ENCODE peak calls at places on chromosomes 16 and 17, in six cellular contexts. One of them, this sample, is unnamed.

GRCh38 chr16:11836653-11837244 is 14.6 kb downstream of the RSL1D1 start:
- DNase-seq in fibroblast of lung: peak; percentile 94
- DNase-seq in NB4: no peak
- DNase-seq in lower lobe of right lung: no peak
- DNase-seq in AG09309: peak; percentile 60
- DNase-seq in tibial nerve: no peak
- DNase-seq in this sample: no peak

GRCh38 chr17:32876414-32877163 is at the start of gene MYO1D:
- DNase-seq in fibroblast of lung: no peak
- DNase-seq in NB4: no peak
- DNase-seq in lower lobe of right lung: peak; percentile 83
- DNase-seq in AG09309: no peak
- DNase-seq in tibial nerve: no peak
- DNase-seq in this sample: peak; percentile 84

GRCh38 chr17:61411114-61411943 is 11.7 kb downstream of the TBX2 start:
- DNase-seq in fibroblast of lung: peak; percentile 77
- DNase-seq in NB4: peak; percentile 55
- DNase-seq in lower lobe of right lung: peak; percentile 74
- DNase-seq in AG09309: no peak
- DNase-seq in tibial nerve: no peak
- DNase-seq in this sample: peak; percentile 41

GRCh38 chr17:59406278-59406677 is 74.8 kb downstream of the YPEL2 start:
- DNase-seq in fibroblast of lung: no peak
- DNase-seq in NB4: no peak
- DNase-seq in lower lobe of right lung: no peak
- DNase-seq in AG09309: no peak
- DNase-seq in tibial nerve: no peak
- DNase-seq in this sample: no peak

GRCh38 chr16:46765050-46765449 is 16.9 kb upstream of the MYLK3 start:
- DNase-seq in fibroblast of lung: peak; percentile 91
- DNase-seq in NB4: peak; percentile 65
- DNase-seq in lower lobe of right lung: no peak
- DNase-seq in AG09309: peak; percentile 20
- DNase-seq in tibial nerve: no peak
- DNase-seq in this sample: no peak

GRCh38 chr16:5064915-5065314 is 841 bp downstream of the C16orf89 start:
- DNase-seq in fibroblast of lung: no peak
- DNase-seq in NB4: no peak
- DNase-seq in lower lobe of right lung: peak; percentile 82
- DNase-seq in AG09309: no peak
- DNase-seq in tibial nerve: no peak
- DNase-seq in this sample: no peak

GRCh38 chr17:58527949-58528348 is 13.5 kb upstream of the MTMR4 start:
- DNase-seq in fibroblast of lung: peak; percentile 82
- DNase-seq in NB4: no peak
- DNase-seq in lower lobe of right lung: no peak
- DNase-seq in AG09309: no peak
- DNase-seq in tibial nerve: no peak
- DNase-seq in this sample: no peak

GRCh38 chr17:9522074-9522473 is 53.5 kb downstream of the STX8 start:
- DNase-seq in fibroblast of lung: peak; percentile 53
- DNase-seq in NB4: peak; percentile 42
- DNase-seq in lower lobe of right lung: no peak
- DNase-seq in AG09309: no peak
- DNase-seq in tibial nerve: no peak
- DNase-seq in this sample: peak; percentile 12

GRCh38 chr17:28737770-28738679 is 5.8 kb upstream of the TRAF4 start:
- DNase-seq in fibroblast of lung: no peak
- DNase-seq in NB4: no peak
- DNase-seq in lower lobe of right lung: peak; percentile 43
- DNase-seq in AG09309: no peak
- DNase-seq in tibial nerve: no peak
- DNase-seq in this sample: no peak

GRCh38 chr17:76353004-76353598 is 615 bp downstream of the PRPSAP1 start:
- DNase-seq in fibroblast of lung: no peak
- DNase-seq in NB4: no peak
- DNase-seq in lower lobe of right lung: peak; percentile 58
- DNase-seq in AG09309: no peak
- DNase-seq in tibial nerve: no peak
- DNase-seq in this sample: peak; percentile 28

GRCh38 chr16:19502395-19503131 is 19.3 kb downstream of the GDE1 start:
- DNase-seq in fibroblast of lung: peak; percentile 61
- DNase-seq in NB4: peak; percentile 79
- DNase-seq in lower lobe of right lung: peak; percentile 69
- DNase-seq in AG09309: no peak
- DNase-seq in tibial nerve: peak; percentile 44
- DNase-seq in this sample: peak; percentile 83

GRCh38 chr16:20383106-20384029 is 21.2 kb downstream of the PDILT start:
- DNase-seq in fibroblast of lung: peak; percentile 34
- DNase-seq in NB4: peak; percentile 68
- DNase-seq in lower lobe of right lung: no peak
- DNase-seq in AG09309: peak; percentile 17
- DNase-seq in tibial nerve: no peak
- DNase-seq in this sample: peak; percentile 65

GRCh38 chr17:57107498-57108101 is 22.6 kb downstream of the AKAP1 start:
- DNase-seq in fibroblast of lung: peak; percentile 61
- DNase-seq in NB4: peak; percentile 57
- DNase-seq in lower lobe of right lung: peak; percentile 77
- DNase-seq in AG09309: no peak
- DNase-seq in tibial nerve: no peak
- DNase-seq in this sample: no peak

GRCh38 chr17:27651411-27652345 is 20.7 kb downstream of the LGALS9 start:
- DNase-seq in fibroblast of lung: no peak
- DNase-seq in NB4: peak; percentile 61
- DNase-seq in lower lobe of right lung: peak; percentile 71
- DNase-seq in AG09309: no peak
- DNase-seq in tibial nerve: peak; percentile 57
- DNase-seq in this sample: peak; percentile 84

GRCh38 chr17:12549499-12549901 is 116.2 kb upstream of the MYOCD start:
- DNase-seq in fibroblast of lung: peak; percentile 30
- DNase-seq in NB4: no peak
- DNase-seq in lower lobe of right lung: no peak
- DNase-seq in AG09309: no peak
- DNase-seq in tibial nerve: no peak
- DNase-seq in this sample: no peak

GRCh38 chr17:61400058-61400785 is 579 bp downstream of the TBX2 start:
- DNase-seq in fibroblast of lung: peak; percentile 59
- DNase-seq in NB4: no peak
- DNase-seq in lower lobe of right lung: peak; percentile 53
- DNase-seq in AG09309: no peak
- DNase-seq in tibial nerve: no peak
- DNase-seq in this sample: no peak

GRCh38 chr16:5234295-5235050 is 136.9 kb upstream of the EEF2KMT start:
- DNase-seq in fibroblast of lung: no peak
- DNase-seq in NB4: no peak
- DNase-seq in lower lobe of right lung: no peak
- DNase-seq in AG09309: no peak
- DNase-seq in tibial nerve: no peak
- DNase-seq in this sample: no peak

GRCh38 chr16:28136751-28137434 is 73.4 kb upstream of the GSG1L start:
- DNase-seq in fibroblast of lung: no peak
- DNase-seq in NB4: no peak
- DNase-seq in lower lobe of right lung: no peak
- DNase-seq in AG09309: no peak
- DNase-seq in tibial nerve: no peak
- DNase-seq in this sample: peak; percentile 49

GRCh38 chr17:49996495-49997255 is 1.7 kb upstream of the DLX3 start:
- DNase-seq in fibroblast of lung: no peak
- DNase-seq in NB4: peak; percentile 59
- DNase-seq in lower lobe of right lung: peak; percentile 77
- DNase-seq in AG09309: no peak
- DNase-seq in tibial nerve: no peak
- DNase-seq in this sample: peak; percentile 62

GRCh38 chr16:35690413-35690812 is 2231.0 kb downstream of the TP53TG3F start:
- DNase-seq in fibroblast of lung: no peak
- DNase-seq in NB4: no peak
- DNase-seq in lower lobe of right lung: no peak
- DNase-seq in AG09309: no peak
- DNase-seq in tibial nerve: no peak
- DNase-seq in this sample: no peak

GRCh38 chr17:78390241-78391050 is 12.0 kb downstream of the PGS1 start:
- DNase-seq in fibroblast of lung: peak; percentile 99
- DNase-seq in NB4: no peak
- DNase-seq in lower lobe of right lung: no peak
- DNase-seq in AG09309: peak; percentile 89
- DNase-seq in tibial nerve: no peak
- DNase-seq in this sample: peak; percentile 30

DNA sequence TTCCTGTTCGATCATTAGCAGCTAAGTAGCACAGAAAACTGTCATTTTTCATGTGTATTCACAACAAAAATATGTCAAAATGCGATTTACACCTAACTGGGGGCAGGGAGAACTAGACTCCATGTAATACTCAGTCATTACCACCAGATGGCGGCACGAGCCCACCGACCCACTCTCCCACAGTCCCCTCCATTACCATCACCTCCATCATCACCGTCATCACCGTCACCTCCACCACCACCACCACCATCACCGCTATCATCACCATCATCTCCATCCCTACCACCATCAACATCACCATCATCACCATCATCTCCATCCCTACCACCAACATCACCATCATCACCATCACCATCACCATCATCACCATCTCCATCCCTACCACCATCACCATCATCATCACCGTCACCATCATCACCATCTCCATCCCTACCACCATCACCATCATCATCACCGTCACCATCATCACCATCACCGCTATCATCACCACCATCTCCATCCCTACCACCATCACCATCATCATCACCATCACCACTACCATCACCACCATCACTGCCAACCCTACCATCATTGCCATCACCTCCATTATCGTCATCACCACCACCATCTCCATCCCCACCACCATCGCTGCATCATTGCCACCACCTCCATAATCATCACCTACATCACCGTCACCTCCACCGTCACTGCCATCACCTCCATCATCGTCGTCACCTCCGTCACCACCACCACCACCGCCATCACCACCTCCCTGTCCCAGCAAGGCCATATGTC is 14.4 kb downstream of the NDUFAF8 start:
- DNase-seq in fibroblast of lung: peak; percentile 10
- DNase-seq in NB4: peak; percentile 62
- DNase-seq in lower lobe of right lung: peak; percentile 70
- DNase-seq in AG09309: no peak
- DNase-seq in tibial nerve: no peak
- DNase-seq in this sample: peak; percentile 69
- TF ChIP-seq CTCF in fibroblast of lung: peak; percentile 65
- TF ChIP-seq CTCF in NB4: peak; percentile 26
- TF ChIP-seq CTCF in lower lobe of right lung: peak; percentile 74
- TF ChIP-seq CTCF in AG09309: peak; percentile 70
- TF ChIP-seq CTCF in tibial nerve: peak; percentile 92
- TF ChIP-seq CTCF in this sample: peak; percentile 85

DNA sequence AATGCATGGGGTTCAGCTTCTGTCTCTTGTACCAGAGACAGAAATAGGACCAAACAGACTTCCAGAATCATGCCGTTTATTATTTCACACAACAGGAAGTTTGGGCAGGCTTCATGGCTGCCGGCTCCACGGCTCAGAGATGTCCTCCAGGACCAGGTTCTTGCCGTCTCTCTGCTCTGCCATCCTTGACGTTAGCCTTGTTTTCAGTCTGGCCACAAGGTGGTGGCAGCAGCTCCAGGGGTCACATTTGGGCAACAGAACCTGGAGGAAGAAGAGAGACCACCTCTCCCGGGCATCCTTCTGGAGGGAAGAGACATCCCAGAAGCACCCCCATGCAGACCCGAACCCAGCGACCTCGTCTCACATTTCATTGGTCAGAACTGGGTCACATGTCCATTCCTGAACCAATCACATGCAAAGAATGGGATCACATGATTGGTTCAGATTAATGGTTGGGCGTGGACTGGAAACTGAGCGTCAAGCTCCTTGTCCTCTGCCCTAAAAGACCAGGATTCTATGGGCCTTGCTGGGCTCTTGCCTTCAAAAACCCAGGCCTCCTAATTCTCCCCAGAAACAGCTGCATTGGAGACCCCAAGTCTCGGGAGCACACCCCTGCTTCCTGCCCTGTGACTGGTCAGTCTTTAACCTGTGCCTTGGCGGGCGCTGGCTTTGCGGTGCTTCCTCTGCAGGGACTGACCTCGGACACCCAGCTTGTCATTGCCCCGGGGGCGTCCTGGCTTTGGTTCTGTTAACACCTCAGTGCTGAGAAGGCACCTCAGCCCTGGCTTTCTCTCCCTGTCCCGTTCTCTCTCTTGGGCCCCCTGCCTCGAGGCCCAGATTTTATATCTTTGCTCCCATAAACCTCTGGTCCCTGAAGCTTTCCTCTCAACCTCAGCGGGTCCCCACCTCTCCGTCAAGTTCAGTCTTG is 63.3 kb downstream of the IRF8 start:
- DNase-seq in fibroblast of lung: no peak
- DNase-seq in NB4: no peak
- DNase-seq in lower lobe of right lung: no peak
- DNase-seq in AG09309: no peak
- DNase-seq in tibial nerve: no peak
- DNase-seq in this sample: no peak
- TF ChIP-seq CTCF in fibroblast of lung: no peak
- TF ChIP-seq CTCF in NB4: peak; percentile 23
- TF ChIP-seq CTCF in lower lobe of right lung: no peak
- TF ChIP-seq CTCF in AG09309: no peak
- TF ChIP-seq CTCF in tibial nerve: no peak
- TF ChIP-seq CTCF in this sample: no peak

GRCh38 chr16:66109677-66110076 is 256.8 kb upstream of the CDH5 start:
- DNase-seq in fibroblast of lung: no peak
- DNase-seq in NB4: no peak
- DNase-seq in lower lobe of right lung: no peak
- DNase-seq in AG09309: no peak
- DNase-seq in tibial nerve: no peak
- DNase-seq in this sample: no peak

GRCh38 chr16:66116163-66116792 is 250.2 kb upstream of the CDH5 start:
- DNase-seq in fibroblast of lung: peak; percentile 75
- DNase-seq in NB4: no peak
- DNase-seq in lower lobe of right lung: no peak
- DNase-seq in AG09309: no peak
- DNase-seq in tibial nerve: no peak
- DNase-seq in this sample: no peak

GRCh38 chr16:66120656-66121055 is 245.8 kb upstream of the CDH5 start:
- DNase-seq in fibroblast of lung: peak; percentile 94
- DNase-seq in NB4: no peak
- DNase-seq in lower lobe of right lung: no peak
- DNase-seq in AG09309: no peak
- DNase-seq in tibial nerve: no peak
- DNase-seq in this sample: no peak

GRCh38 chr16:66115373-66115772 is 251.1 kb upstream of the CDH5 start:
- DNase-seq in fibroblast of lung: no peak
- DNase-seq in NB4: peak; percentile 23
- DNase-seq in lower lobe of right lung: no peak
- DNase-seq in AG09309: no peak
- DNase-seq in tibial nerve: no peak
- DNase-seq in this sample: no peak
- TF ChIP-seq CTCF in fibroblast of lung: no peak
- TF ChIP-seq CTCF in NB4: peak; percentile 41
- TF ChIP-seq CTCF in lower lobe of right lung: no peak
- TF ChIP-seq CTCF in AG09309: no peak
- TF ChIP-seq CTCF in tibial nerve: no peak
- TF ChIP-seq CTCF in this sample: no peak

DNA sequence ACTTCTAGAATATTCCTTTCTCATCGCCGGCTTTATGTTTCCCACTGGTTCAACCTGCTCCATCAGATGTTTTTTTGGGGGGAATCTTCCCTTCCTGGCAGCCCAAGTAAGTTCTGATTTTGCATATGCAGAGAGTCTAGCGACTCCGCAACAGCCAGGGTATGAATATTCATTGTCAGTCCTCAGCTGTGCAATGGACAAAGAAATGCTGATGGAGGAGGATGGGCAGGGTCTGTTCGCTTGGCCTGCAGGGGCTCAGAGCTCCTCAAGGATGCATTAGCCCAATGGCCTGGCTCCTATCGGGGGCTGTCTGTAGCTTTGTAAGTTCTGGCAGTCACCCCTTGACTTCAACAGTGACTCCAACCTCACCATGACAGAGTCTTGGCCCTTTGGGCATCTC is 358.8 kb upstream of the CCL2 start:
- DNase-seq in fibroblast of lung: no peak
- DNase-seq in NB4: no peak
- DNase-seq in lower lobe of right lung: no peak
- DNase-seq in AG09309: no peak
- DNase-seq in tibial nerve: no peak
- DNase-seq in this sample: no peak
- TF ChIP-seq CTCF in fibroblast of lung: no peak
- TF ChIP-seq CTCF in NB4: no peak
- TF ChIP-seq CTCF in lower lobe of right lung: no peak
- TF ChIP-seq CTCF in AG09309: no peak
- TF ChIP-seq CTCF in tibial nerve: no peak
- TF ChIP-seq CTCF in this sample: no peak

This sample was measured in activated CD8-positive, alpha-beta T cell treated with anti-CD3 and anti-CD28 coated beads for 36 hours.